ENCODE peak calls at places on chromosome 4, in four cellular contexts. O is suprapubic skin, E is lower leg skin, X is left ventricle myocardium inferior. B is an unnamed sample.

GRCh38 chr4:113759696-113760093 is 1.8 kb downstream of the CAMK2D start:
- DNase-seq in E (no peak), O (no peak), X (no peak), B (no peak)

GRCh38 chr4:184474261-184475095 is at the start of gene IRF2:
- DNase-seq in E (peak; percentile 99), O (peak; percentile 99), X (peak; percentile 98), B (peak; percentile 98)

GRCh38 chr4:110171981-110172380 is 26.4 kb downstream of the ELOVL6 start:
- DNase-seq in E (no peak), X (no peak), O (no peak), B (no peak)

GRCh38 chr4:78137538-78137937 is 80.4 kb downstream of the FRAS1 start:
- DNase-seq in E (no peak), O (no peak), X (no peak), B (no peak)

GRCh38 chr4:76830612-76831474 is 67.1 kb downstream of the SOWAHB start:
- DNase-seq in X (no peak), O (no peak), E (no peak), B (no peak)

GRCh38 chr4:41763741-41764140 is 15.2 kb upstream of the PHOX2B start:
- DNase-seq in X (no peak), E (no peak), O (no peak), B (no peak)

GRCh38 chr4:104591505-104591904 is 96.8 kb upstream of the CXXC4 start:
- DNase-seq in O (no peak), E (no peak), X (peak; percentile 28), B (no peak)

GRCh38 chr4:8038702-8039251 is 99.1 kb upstream of the AFAP1 start:
- DNase-seq in O (no peak), E (no peak), X (no peak), B (no peak)

GRCh38 chr4:95638920-95639501 is 90.2 kb upstream of the UNC5C start:
- DNase-seq in E (no peak), O (no peak), X (no peak), B (no peak)

GRCh38 chr4:171067422-171067821 is 745.8 kb upstream of the GALNTL6 start:
- DNase-seq in O (no peak), E (no peak), X (no peak), B (no peak)
- TF ChIP-seq CTCF in O (no peak), E (no peak), X (no peak), B (peak; percentile 27)

GRCh38 chr4:80221161-80221560 is 23.9 kb downstream of the PRDM8 start:
- DNase-seq in X (no peak), O (no peak), E (no peak), B (no peak)
- TF ChIP-seq CTCF in X (peak; percentile 19), O (no peak), E (no peak), B (peak; percentile 65)

GRCh38 chr4:168509786-168510185 is 12.9 kb downstream of the PALLD start:
- DNase-seq in X (no peak), O (no peak), E (no peak), B (no peak)

GRCh38 chr4:168511780-168512467 is 15.1 kb downstream of the PALLD start:
- DNase-seq in E (no peak), O (no peak), X (no peak), B (no peak)

GRCh38 chr4:168516841-168517240 is 20.0 kb downstream of the PALLD start:
- DNase-seq in O (no peak), X (peak; percentile 32), E (no peak), B (no peak)

GRCh38 chr4:168515222-168516011 is 18.6 kb downstream of the PALLD start:
- DNase-seq in X (peak; percentile 41), O (no peak), E (no peak), B (no peak)

DNA sequence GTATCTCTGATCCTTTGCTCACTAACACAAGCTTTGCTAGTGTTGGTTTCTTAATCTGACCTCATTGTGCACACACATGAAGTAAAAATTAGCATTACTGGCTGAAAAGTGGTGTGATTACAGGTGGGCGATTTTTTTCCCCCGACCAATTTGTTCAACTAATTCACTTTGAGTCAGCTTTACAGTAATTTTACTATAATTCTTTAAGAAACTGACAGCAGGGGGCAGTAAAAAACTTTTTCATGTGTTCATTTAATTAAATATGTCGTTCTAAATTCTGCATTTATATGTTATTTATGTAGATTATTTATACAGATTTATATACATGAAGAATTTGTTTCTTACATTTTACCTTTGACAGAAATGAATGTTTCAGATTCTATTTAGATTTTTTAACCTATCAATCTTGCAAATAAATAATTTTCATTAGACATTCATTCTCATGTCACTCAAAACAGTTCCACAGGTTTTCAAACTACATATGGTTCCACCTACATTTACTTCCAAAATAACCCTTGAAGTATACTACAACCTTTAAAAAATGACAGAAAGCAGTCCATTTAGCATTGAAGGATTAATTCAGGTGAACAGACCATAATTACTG is 17.5 kb downstream of the PALLD start:
- DNase-seq in O (no peak), X (no peak), E (no peak), B (no peak)
- TF ChIP-seq CTCF in O (no peak), X (peak; percentile 67), E (no peak), B (peak; percentile 64)

GRCh38 chr4:180031330-180031729 is 2211.9 kb upstream of the TENM3 start:
- DNase-seq in E (no peak), X (no peak), O (no peak), B (no peak)

DNA sequence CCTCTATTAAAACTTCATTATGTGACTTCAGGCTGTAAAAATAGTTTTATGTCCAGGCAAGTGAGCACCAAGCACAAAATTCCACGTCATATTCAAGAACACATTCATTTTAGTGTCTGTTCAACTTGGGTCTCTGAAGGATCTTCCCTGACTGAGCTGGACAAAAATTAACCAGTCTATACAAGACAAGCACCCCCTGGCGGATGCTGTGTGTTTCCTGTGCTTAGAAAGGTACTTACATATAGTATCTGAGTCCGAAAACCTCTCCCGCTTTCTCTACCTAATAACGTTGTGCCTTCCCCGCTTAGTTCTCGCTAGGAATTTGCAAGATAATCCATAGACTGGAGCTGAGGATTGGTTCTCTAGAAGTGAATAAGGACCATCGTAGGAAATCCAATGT is 2214.5 kb upstream of the TENM3 start:
- DNase-seq in O (no peak), X (peak; percentile 12), E (no peak), B (no peak)
- TF ChIP-seq CTCF in O (no peak), X (no peak), E (no peak), B (peak; percentile 54)

GRCh38 chr4:2630556-2631273 is 94.3 kb downstream of the FAM193A start:
- DNase-seq in O (peak; percentile 53), E (peak; percentile 63), X (no peak), B (no peak)
- TF ChIP-seq CTCF in O (no peak), E (no peak), X (no peak), B (no peak)

B was measured in osteocyte.